ENCODE peak calls at places on chromosome 9, in four cellular contexts. One of them, this sample, is unnamed.
A peak's percentile ranks its signal among the peaks of the same experiment; 100 is the strongest.

GRCh38 chr9:135812961-135813360 is 94.4 kb downstream of the CAMSAP1 start:
- DNase-seq in upper lobe of right lung: peak; percentile 40
- DNase-seq in foreskin fibroblast: no peak
- DNase-seq in bronchial epithelial cell: no peak
- DNase-seq in this sample: no peak

GRCh38 chr9:87792831-87793288 is 66.9 kb downstream of the CTSL start:
- DNase-seq in foreskin fibroblast: peak; percentile 86
- DNase-seq in bronchial epithelial cell: peak; percentile 49
- DNase-seq in upper lobe of right lung: peak; percentile 81
- DNase-seq in this sample: no peak

GRCh38 chr9:761155-761792 is 80.2 kb upstream of the DMRT1 start:
- DNase-seq in foreskin fibroblast: peak; percentile 74
- DNase-seq in bronchial epithelial cell: peak; percentile 84
- DNase-seq in upper lobe of right lung: no peak
- DNase-seq in this sample: no peak

GRCh38 chr9:89740722-89741121 is 135.9 kb downstream of the GADD45G start:
- DNase-seq in upper lobe of right lung: no peak
- DNase-seq in foreskin fibroblast: no peak
- DNase-seq in bronchial epithelial cell: no peak
- DNase-seq in this sample: no peak

GRCh38 chr9:130426883-130427282 is 17.9 kb upstream of the ASS1 start:
- DNase-seq in upper lobe of right lung: no peak
- DNase-seq in bronchial epithelial cell: peak; percentile 92
- DNase-seq in foreskin fibroblast: peak; percentile 66
- DNase-seq in this sample: peak; percentile 32

GRCh38 chr9:136036050-136036449 is 59.0 kb downstream of the NACC2 start:
- DNase-seq in upper lobe of right lung: no peak
- DNase-seq in bronchial epithelial cell: no peak
- DNase-seq in foreskin fibroblast: no peak
- DNase-seq in this sample: no peak

GRCh38 chr9:130181645-130182044 is 9.4 kb downstream of the NCS1 start:
- DNase-seq in upper lobe of right lung: no peak
- DNase-seq in foreskin fibroblast: no peak
- DNase-seq in bronchial epithelial cell: no peak
- DNase-seq in this sample: no peak

GRCh38 chr9:89984214-89984613 is 379.4 kb downstream of the GADD45G start:
- DNase-seq in foreskin fibroblast: no peak
- DNase-seq in upper lobe of right lung: no peak
- DNase-seq in bronchial epithelial cell: peak; percentile 95
- DNase-seq in this sample: no peak

GRCh38 chr9:93066978-93067603 is 8.6 kb downstream of the SUSD3 start:
- DNase-seq in upper lobe of right lung: no peak
- DNase-seq in bronchial epithelial cell: no peak
- DNase-seq in foreskin fibroblast: no peak
- DNase-seq in this sample: no peak

DNA sequence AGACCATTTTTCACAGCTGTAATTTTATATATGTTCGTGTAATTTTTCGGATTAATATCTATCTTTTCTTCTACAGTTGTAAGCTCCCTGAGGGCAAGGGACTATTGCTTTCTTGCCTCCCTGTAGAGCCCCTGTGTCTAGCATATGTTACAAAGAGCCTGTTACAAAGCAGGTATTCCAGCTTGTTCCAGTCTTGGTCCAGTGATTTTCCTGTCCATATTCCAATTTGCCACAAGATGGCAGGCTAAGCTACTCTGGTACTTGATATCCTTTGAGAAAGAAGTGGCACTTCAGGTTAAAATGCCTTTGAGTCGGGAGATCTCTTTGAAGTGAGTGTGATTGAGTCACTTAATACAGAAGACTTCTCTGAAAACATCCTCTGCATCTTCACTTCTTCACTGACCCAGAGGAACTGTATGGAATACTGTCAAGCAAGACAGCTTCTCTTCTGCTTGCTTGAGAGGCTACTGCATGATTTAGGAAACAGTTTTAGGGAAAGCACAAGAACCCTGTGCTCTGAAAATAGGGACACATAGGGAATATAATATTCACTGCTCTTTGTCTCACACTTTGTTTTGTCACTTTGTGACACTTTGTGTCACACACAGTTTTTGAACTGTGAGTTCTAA is 24.5 kb downstream of the CAVIN4 start:
- DNase-seq in upper lobe of right lung: no peak
- DNase-seq in bronchial epithelial cell: peak; percentile 74
- DNase-seq in foreskin fibroblast: peak; percentile 71
- DNase-seq in this sample: no peak
- TF ChIP-seq CTCF in upper lobe of right lung: peak; percentile 60
- TF ChIP-seq CTCF in bronchial epithelial cell: peak; percentile 70
- TF ChIP-seq CTCF in foreskin fibroblast: peak; percentile 66
- TF ChIP-seq CTCF in this sample: peak; percentile 84

GRCh38 chr9:104503440-104503839 is 623 bp upstream of the OR13F1 start:
- DNase-seq in upper lobe of right lung: no peak
- DNase-seq in foreskin fibroblast: no peak
- DNase-seq in bronchial epithelial cell: no peak
- DNase-seq in this sample: no peak
- TF ChIP-seq CTCF in upper lobe of right lung: no peak
- TF ChIP-seq CTCF in foreskin fibroblast: no peak
- TF ChIP-seq CTCF in bronchial epithelial cell: no peak
- TF ChIP-seq CTCF in this sample: no peak

GRCh38 chr9:134215709-134216448 is 51.5 kb upstream of the RNU6ATAC start:
- DNase-seq in foreskin fibroblast: peak; percentile 79
- DNase-seq in upper lobe of right lung: peak; percentile 58
- DNase-seq in bronchial epithelial cell: no peak
- DNase-seq in this sample: no peak

GRCh38 chr9:134218230-134218629 is 53.9 kb upstream of the RNU6ATAC start:
- DNase-seq in bronchial epithelial cell: no peak
- DNase-seq in foreskin fibroblast: no peak
- DNase-seq in upper lobe of right lung: no peak
- DNase-seq in this sample: no peak

GRCh38 chr9:134216961-134217360 is 52.6 kb upstream of the RNU6ATAC start:
- DNase-seq in foreskin fibroblast: no peak
- DNase-seq in upper lobe of right lung: peak; percentile 29
- DNase-seq in bronchial epithelial cell: no peak
- DNase-seq in this sample: no peak

GRCh38 chr9:134216449-134216951 is 52.1 kb upstream of the RNU6ATAC start:
- DNase-seq in foreskin fibroblast: no peak
- DNase-seq in upper lobe of right lung: peak; percentile 55
- DNase-seq in bronchial epithelial cell: no peak
- DNase-seq in this sample: no peak

GRCh38 chr9:134217431-134218210 is 53.3 kb upstream of the RNU6ATAC start:
- DNase-seq in bronchial epithelial cell: no peak
- DNase-seq in foreskin fibroblast: peak; percentile 28
- DNase-seq in upper lobe of right lung: peak; percentile 51
- DNase-seq in this sample: no peak
- TF ChIP-seq CTCF in bronchial epithelial cell: no peak
- TF ChIP-seq CTCF in foreskin fibroblast: no peak
- TF ChIP-seq CTCF in upper lobe of right lung: no peak
- TF ChIP-seq CTCF in this sample: no peak

DNA sequence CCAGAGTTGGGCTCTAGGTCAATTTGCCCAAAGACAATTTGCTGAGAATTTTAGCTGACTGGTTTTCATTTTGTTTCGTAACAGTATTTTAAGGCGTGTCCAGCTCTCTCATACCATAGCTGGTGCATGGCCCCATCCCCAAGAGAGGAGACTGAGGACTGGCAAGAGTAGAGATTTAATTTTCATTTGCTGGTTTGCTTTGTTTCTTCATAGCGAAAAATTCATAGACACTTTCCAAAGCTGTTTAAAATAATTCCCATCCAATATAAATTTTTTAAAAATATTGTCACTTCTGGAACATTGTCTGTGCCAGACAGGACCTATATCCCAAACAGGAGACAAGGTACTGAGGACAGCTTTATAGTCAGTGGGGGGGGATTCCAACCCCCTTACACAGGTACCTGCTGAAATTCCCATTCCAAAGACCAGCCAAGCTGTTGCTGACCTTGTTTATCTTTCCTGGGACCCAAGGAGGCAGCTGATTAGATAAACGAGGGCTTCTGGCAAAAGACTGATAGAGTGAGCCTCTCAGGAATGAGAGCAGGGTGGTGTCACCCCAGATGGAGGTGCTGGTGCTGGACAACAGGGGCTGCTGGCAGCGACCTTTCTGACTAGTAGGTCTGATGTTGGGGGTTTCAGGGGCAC is 6.8 kb upstream of the ANGPTL2 start:
- DNase-seq in foreskin fibroblast: no peak
- DNase-seq in bronchial epithelial cell: no peak
- DNase-seq in upper lobe of right lung: no peak
- DNase-seq in this sample: no peak
- TF ChIP-seq CTCF in foreskin fibroblast: no peak
- TF ChIP-seq CTCF in bronchial epithelial cell: no peak
- TF ChIP-seq CTCF in upper lobe of right lung: no peak
- TF ChIP-seq CTCF in this sample: no peak

GRCh38 chr9:129060991-129061390 is 19.9 kb upstream of the DOLPP1 start:
- DNase-seq in upper lobe of right lung: no peak
- DNase-seq in bronchial epithelial cell: no peak
- DNase-seq in foreskin fibroblast: no peak
- DNase-seq in this sample: no peak
- TF ChIP-seq CTCF in upper lobe of right lung: no peak
- TF ChIP-seq CTCF in bronchial epithelial cell: no peak
- TF ChIP-seq CTCF in foreskin fibroblast: no peak
- TF ChIP-seq CTCF in this sample: no peak

GRCh38 chr9:78871452-78872331 is 574.8 kb downstream of the PSAT1 start:
- DNase-seq in bronchial epithelial cell: peak; percentile 91
- DNase-seq in upper lobe of right lung: no peak
- DNase-seq in foreskin fibroblast: peak; percentile 90
- DNase-seq in this sample: peak; percentile 90
- TF ChIP-seq CTCF in bronchial epithelial cell: no peak
- TF ChIP-seq CTCF in upper lobe of right lung: no peak
- TF ChIP-seq CTCF in foreskin fibroblast: no peak
- TF ChIP-seq CTCF in this sample: no peak

GRCh38 chr9:73423891-73424290 is 272.2 kb downstream of the ANXA1 start:
- DNase-seq in upper lobe of right lung: no peak
- DNase-seq in bronchial epithelial cell: peak; percentile 34
- DNase-seq in foreskin fibroblast: peak; percentile 10
- DNase-seq in this sample: no peak

GRCh38 chr9:73426226-73426625 is 274.6 kb downstream of the ANXA1 start:
- DNase-seq in bronchial epithelial cell: no peak
- DNase-seq in foreskin fibroblast: no peak
- DNase-seq in upper lobe of right lung: no peak
- DNase-seq in this sample: no peak
- TF ChIP-seq CTCF in bronchial epithelial cell: no peak
- TF ChIP-seq CTCF in foreskin fibroblast: no peak
- TF ChIP-seq CTCF in upper lobe of right lung: no peak
- TF ChIP-seq CTCF in this sample: no peak

GRCh38 chr9:29285818-29286217 is 1712.5 kb upstream of the C9orf72 start:
- DNase-seq in bronchial epithelial cell: peak; percentile 10
- DNase-seq in foreskin fibroblast: no peak
- DNase-seq in upper lobe of right lung: no peak
- DNase-seq in this sample: no peak
- TF ChIP-seq CTCF in bronchial epithelial cell: peak; percentile 20
- TF ChIP-seq CTCF in foreskin fibroblast: no peak
- TF ChIP-seq CTCF in upper lobe of right lung: no peak
- TF ChIP-seq CTCF in this sample: no peak

DNA sequence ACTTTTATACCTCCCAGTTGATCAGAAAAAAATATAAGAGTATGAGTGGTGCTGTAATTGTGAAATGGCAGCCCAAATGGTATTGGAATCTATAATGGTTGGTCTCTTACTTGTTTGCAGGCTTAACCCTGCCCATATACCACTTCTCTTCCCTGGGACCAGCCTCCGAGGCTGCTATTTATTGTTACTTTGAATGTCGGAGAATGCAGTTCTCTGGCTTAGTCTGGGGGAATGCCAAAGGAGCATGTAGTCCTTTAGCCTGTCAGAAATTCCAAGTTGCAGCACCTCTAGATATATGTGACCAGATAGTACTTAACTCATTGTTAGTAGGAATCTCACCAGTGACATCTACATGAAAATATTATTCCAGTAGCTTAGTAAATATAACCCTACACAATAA is 47.5 kb downstream of the SLC44A1 start:
- DNase-seq in bronchial epithelial cell: no peak
- DNase-seq in upper lobe of right lung: no peak
- DNase-seq in foreskin fibroblast: no peak
- DNase-seq in this sample: no peak
- TF ChIP-seq CTCF in bronchial epithelial cell: no peak
- TF ChIP-seq CTCF in upper lobe of right lung: no peak
- TF ChIP-seq CTCF in foreskin fibroblast: no peak
- TF ChIP-seq CTCF in this sample: no peak

This sample was measured in astrocyte of the cerebellum.